ENCODE peak calls at places on chromosome 9, in four cellular contexts. I is NB4, W is LNCaP clone FGC, H is PC-3. P is an unnamed sample.

GRCh38 chr9:91727316-91727861 is 222.6 kb downstream of the ROR2 start:
- DNase-seq in I (peak), W (peak), H (peak), P (no peak)

GRCh38 chr9:87644659-87645058 is 81.3 kb upstream of the CTSL start:
- DNase-seq in I (no peak), W (no peak), H (no peak), P (no peak)

GRCh38 chr9:110089681-110090370 is 118.1 kb downstream of the C9orf152 start:
- DNase-seq in I (no peak), W (peak), H (peak), P (no peak)

GRCh38 chr9:16202913-16203734 is 650.3 kb downstream of the CCDC171 start:
- DNase-seq in I (no peak), W (peak), H (peak), P (peak)

GRCh38 chr9:104923740-104924139 is 4.2 kb downstream of the ABCA1 start:
- DNase-seq in I (no peak), W (no peak), H (no peak), P (no peak)

GRCh38 chr9:95874989-95875304 is 544 bp upstream of the ERCC6L2 start:
- DNase-seq in I (peak), W (no peak), H (no peak), P (no peak)

GRCh38 chr9:106918825-106919509 is 56.0 kb downstream of the ZNF462 start:
- DNase-seq in I (no peak), W (no peak), H (no peak), P (no peak)

GRCh38 chr9:111039203-111039907 is 1.1 kb upstream of the LPAR1 start:
- DNase-seq in I (no peak), W (no peak), H (no peak), P (no peak)

GRCh38 chr9:6920040-6920439 is 162.3 kb downstream of the KDM4C start:
- DNase-seq in I (no peak), W (no peak), H (no peak), P (no peak)

GRCh38 chr9:36166150-36166927 is 2.8 kb upstream of the CCIN start:
- DNase-seq in I (peak), W (peak), H (peak), P (no peak)

GRCh38 chr9:136629879-136630661 is 32.6 kb upstream of the EGFL7 start:
- DNase-seq in I (peak), W (no peak), H (peak), P (no peak)

GRCh38 chr9:128892223-128892892 is 10.4 kb downstream of the LRRC8A start:
- DNase-seq in I (peak), W (no peak), H (peak), P (peak)

GRCh38 chr9:126690431-126691051 is 76.8 kb downstream of the LMX1B start:
- DNase-seq in I (peak), W (no peak), H (peak), P (no peak)

GRCh38 chr9:124020520-124021384 is 9.2 kb downstream of the LHX2 start:
- DNase-seq in I (no peak), W (no peak), H (no peak), P (no peak)

GRCh38 chr9:124019771-124020519 is 8.4 kb downstream of the LHX2 start:
- DNase-seq in I (peak), W (no peak), H (no peak), P (no peak)

GRCh38 chr9:124017929-124018730 is 6.6 kb downstream of the LHX2 start:
- DNase-seq in I (peak), W (no peak), H (no peak), P (no peak)

GRCh38 chr9:124017064-124017928 is 5.7 kb downstream of the LHX2 start:
- DNase-seq in I (peak), W (no peak), H (no peak), P (no peak)

DNA sequence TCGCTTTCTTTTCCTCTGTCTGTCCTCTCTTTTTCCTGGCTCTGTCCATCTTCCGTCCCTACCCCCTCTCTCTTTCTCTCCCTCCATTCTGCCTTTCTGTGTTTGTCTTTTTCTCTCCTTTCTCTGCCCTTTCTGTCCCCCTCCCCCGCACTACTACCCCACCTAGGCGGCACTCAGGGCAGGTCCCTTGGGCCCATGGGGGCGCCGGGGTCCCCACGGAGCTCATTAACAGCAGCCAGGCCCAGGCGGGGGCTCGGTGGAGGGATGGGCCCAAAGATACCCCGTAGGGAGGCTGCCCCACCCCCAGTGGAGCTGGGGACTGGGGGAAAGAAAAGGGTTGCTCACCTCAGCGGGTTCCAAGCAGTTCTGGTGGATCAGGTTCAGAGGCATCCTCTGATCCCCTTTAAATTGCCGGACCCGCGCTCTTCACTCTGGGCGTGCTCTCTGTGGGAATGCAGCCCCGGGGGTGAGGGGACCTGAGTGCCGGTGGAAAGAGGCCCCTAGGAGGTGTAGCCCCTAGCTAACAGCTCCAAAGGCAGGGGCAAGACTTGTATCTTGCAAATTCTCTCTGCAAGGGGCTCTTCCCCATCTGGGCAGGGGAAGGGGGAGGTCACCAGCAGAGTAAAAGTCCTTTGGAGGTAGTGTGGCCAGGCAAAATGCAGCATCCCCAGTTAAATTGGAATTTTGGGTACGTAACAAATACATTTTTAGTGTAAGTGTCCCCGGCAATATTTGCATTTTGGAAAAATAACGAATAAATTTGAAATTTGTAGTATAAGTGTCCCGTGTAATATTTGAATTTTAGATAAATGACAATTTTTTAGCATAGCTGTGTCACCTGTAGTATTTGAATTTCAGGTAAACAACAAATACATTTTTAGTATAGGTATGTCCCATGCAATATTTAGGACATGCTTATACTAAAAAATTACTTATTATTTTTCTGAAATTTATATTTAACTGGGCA is 7.4 kb downstream of the LHX2 start:
- DNase-seq in I (no peak), W (no peak), H (no peak), P (no peak)
- H3K4me3 ChIP-seq in I (no peak), W (no peak), H (no peak), P (peak)

GRCh38 chr9:17824927-17825659 is 246.2 kb downstream of the SH3GL2 start:
- DNase-seq in I (no peak), W (no peak), H (no peak), P (no peak)

GRCh38 chr9:17829812-17830385 is 251.0 kb downstream of the SH3GL2 start:
- DNase-seq in I (no peak), W (no peak), H (no peak), P (no peak)

DNA sequence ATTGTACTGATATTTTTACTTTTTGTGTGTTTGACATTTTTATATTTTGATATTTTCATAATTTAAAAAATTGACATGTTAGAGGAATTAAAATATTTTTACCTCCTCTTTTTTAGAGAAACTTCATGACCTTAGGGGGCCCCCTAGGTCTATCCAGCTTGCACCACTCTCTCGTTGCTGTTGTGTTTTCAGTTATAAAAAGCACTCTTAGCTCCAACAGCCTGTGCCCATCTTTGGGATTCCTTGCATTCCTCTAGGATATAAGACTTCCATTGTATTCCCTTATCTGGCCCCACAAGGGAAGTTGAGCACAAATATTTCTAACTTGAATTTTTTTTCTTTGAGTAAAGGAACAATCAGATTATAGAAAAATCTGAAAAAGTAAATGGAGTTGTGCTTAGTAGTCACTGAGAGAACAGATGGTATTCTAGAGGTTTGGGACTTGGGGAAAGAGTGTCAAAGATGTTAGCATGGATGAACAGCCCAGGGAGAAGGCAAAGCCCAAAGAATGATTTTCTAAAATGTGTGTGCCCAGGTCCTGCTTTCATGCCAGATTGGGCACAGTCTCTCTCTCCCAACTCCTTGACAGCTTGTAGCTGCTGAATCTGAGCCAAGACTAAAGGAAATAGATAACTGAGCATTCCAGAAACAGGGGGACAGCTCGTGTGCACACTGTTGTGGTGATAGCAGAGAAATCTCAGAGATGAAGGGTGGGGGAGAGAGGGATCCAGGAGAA is 245.5 kb downstream of the SH3GL2 start:
- DNase-seq in I (no peak), W (no peak), H (no peak), P (peak)
- TF ChIP-seq CTCF in I (no peak), W (no peak), H (no peak), P (peak)

GRCh38 chr9:34577635-34578240 is 11.8 kb downstream of the CNTFR start:
- DNase-seq in I (no peak), W (no peak), H (no peak), P (no peak)

GRCh38 chr9:34576943-34577634 is 12.4 kb downstream of the CNTFR start:
- DNase-seq in I (no peak), W (no peak), H (no peak), P (no peak)

GRCh38 chr9:34579819-34580185 is 9.7 kb downstream of the CNTFR start:
- DNase-seq in I (no peak), W (no peak), H (no peak), P (no peak)

GRCh38 chr9:34579097-34579818 is 10.3 kb downstream of the CNTFR start:
- DNase-seq in I (no peak), W (no peak), H (no peak), P (no peak)

DNA sequence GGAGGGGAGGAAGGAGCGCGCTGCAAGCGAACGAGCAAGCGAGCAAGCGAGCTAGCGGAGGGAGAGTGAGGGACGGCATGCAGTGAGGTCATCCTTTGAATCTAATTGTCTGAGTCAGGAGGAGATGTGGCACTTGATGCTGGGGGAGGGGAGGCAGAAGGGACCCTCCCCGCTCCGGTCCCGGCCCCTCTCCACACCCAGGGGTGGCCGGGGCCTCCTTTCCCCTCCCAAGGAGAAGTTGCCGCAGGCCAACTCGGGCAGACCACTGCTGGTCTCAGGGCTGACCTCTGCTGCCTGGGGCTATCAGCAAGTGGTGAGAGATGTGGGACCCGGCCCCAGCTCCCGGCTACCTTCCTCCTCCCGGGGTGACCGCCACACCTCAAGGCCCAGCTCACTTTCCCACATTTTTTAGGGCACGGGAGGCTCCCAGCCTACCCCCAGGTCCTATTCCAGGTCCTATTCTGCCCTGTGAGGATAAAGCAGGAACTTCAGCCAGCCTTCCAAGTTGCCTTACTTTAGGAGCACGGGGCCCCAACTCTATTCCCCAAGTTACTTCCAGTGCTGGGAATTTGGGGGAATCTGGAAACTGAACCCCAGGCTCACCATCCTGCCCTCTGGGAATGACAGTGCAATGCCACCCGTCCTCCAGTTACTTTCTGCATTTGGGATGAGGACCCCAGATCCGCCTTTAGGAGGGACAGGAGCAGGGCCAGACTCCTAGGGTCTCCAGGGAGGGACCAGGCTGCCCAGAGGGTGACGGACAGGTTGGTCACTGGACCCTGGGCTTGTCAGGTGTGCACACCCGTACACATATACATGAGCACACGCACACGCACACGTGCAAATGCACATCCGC is 11.1 kb downstream of the CNTFR start:
- DNase-seq in I (peak), W (no peak), H (no peak), P (no peak)
- H3K4me3 ChIP-seq in I (no peak), W (no peak), H (no peak), P (no peak)

GRCh38 chr9:71769175-71770165 is 1.2 kb upstream of the CEMIP2 start:
- DNase-seq in I (peak), W (peak), H (peak), P (no peak)
- TF ChIP-seq CTCF in I (no peak), W (peak), H (no peak), P (peak)